ENCODE peak calls at places on chromosomes 6 and 20, in ten cellular contexts. B is aorta, R is NCI-H2227 treated with DMSO at 0.1 percent for 48 hours, F is dorsolateral prefrontal cortex, C is hippocampal formation, W is HuH-7, G is posterior vena cava, Z is NCI-H1436, J is DND-41, L is AG08396. U is an unnamed sample.

GRCh38 chr6:30122515-30122914 is 9.6 kb upstream of the TRIM31 start:
- DNase-seq in G (no peak), L (no peak), F (no peak), W (no peak), J (no peak), R (no peak), Z (no peak), B (no peak), C (no peak), U (no peak)

GRCh38 chr20:32681175-32682084 is 7.7 kb upstream of the C20orf203 start:
- DNase-seq in W (no peak), L (no peak), B (no peak), J (peak; percentile 87), G (no peak), Z (peak; percentile 15), C (no peak), F (no peak), R (no peak), U (peak; percentile 97)

GRCh38 chr6:12241493-12242214 is 48.5 kb upstream of the EDN1 start:
- DNase-seq in G (no peak), C (no peak), Z (no peak), R (no peak), W (no peak), J (no peak), L (no peak), F (no peak), B (no peak), U (no peak)

GRCh38 chr20:7171911-7172310 is 404.4 kb downstream of the BMP2 start:
- DNase-seq in B (no peak), G (no peak), W (peak; percentile 22), J (no peak), Z (no peak), F (no peak), C (no peak), R (no peak), L (no peak), U (no peak)

GRCh38 chr6:3151705-3152104 is 5.6 kb downstream of the TUBB2A start:
- DNase-seq in Z (no peak), L (no peak), B (no peak), W (no peak), R (no peak), F (peak; percentile 72), G (no peak), C (no peak), J (no peak), U (no peak)

GRCh38 chr20:36496707-36497669 is 44.3 kb upstream of the MYL9 start:
- DNase-seq in F (no peak), B (no peak), W (no peak), R (no peak), L (no peak), G (peak; percentile 53), Z (no peak), J (no peak), C (no peak), U (peak; percentile 81)

GRCh38 chr6:108690326-108691000 is 129.7 kb downstream of the FOXO3 start:
- DNase-seq in F (no peak), C (no peak), J (no peak), Z (no peak), B (no peak), W (no peak), R (no peak), L (no peak), G (no peak), U (no peak)

GRCh38 chr20:58794510-58795180 is 56.1 kb downstream of the GNAS-AS1 start:
- DNase-seq in R (no peak), Z (no peak), W (no peak), L (no peak), J (no peak), F (no peak), C (no peak), B (no peak), G (no peak), U (peak; percentile 77)

GRCh38 chr6:108806669-108807068 is 41.6 kb upstream of the ARMC2 start:
- DNase-seq in B (no peak), C (no peak), R (no peak), G (no peak), L (no peak), Z (no peak), F (no peak), J (no peak), W (no peak), U (no peak)

GRCh38 chr6:160678230-160678629 is 14.2 kb upstream of the LPA start:
- DNase-seq in B (no peak), J (no peak), W (no peak), C (no peak), L (no peak), R (no peak), G (no peak), Z (no peak), F (no peak), U (no peak)

U was measured in RWPE2.